ENCODE peak calls at places on chromosome 13, in four cellular contexts. W is mesendoderm, G is IMR-90, B is H9. M is an unnamed sample.

GRCh38 chr13:31111136-31111535 is 50.6 kb downstream of the HSPH1 start:
- DNase-seq in B (no peak), G (peak), W (no peak), M (no peak)

GRCh38 chr13:31115616-31116015 is 46.1 kb downstream of the HSPH1 start:
- DNase-seq in G (no peak), B (peak), W (peak), M (no peak)

GRCh38 chr13:100584901-100585300 is 3.7 kb downstream of the GGACT start:
- DNase-seq in B (no peak), W (no peak), G (no peak), M (no peak)

GRCh38 chr13:51541037-51541436 is 43.2 kb upstream of the WDFY2 start:
- DNase-seq in B (no peak), W (no peak), G (no peak), M (no peak)

GRCh38 chr13:107864543-107865460 is 350.5 kb downstream of the LIG4 start:
- DNase-seq in B (no peak), G (peak), W (peak), M (no peak)

GRCh38 chr13:108060111-108060510 is 155.2 kb downstream of the LIG4 start:
- DNase-seq in W (peak), G (no peak), B (peak), M (no peak)

GRCh38 chr13:59950201-59950730 is 213.5 kb downstream of the DIAPH3 start:
- DNase-seq in W (no peak), B (no peak), G (peak), M (no peak)

GRCh38 chr13:110444226-110444653 is 117.3 kb downstream of the RAB20 start:
- DNase-seq in G (peak), W (no peak), B (no peak), M (no peak)

GRCh38 chr13:75319244-75319643 is 162.7 kb downstream of the TBC1D4 start:
- DNase-seq in B (no peak), W (no peak), G (peak), M (no peak)

GRCh38 chr13:88704600-88705275 is 1033.6 kb downstream of the SLITRK5 start:
- DNase-seq in B (no peak), W (peak), G (no peak), M (no peak)

GRCh38 chr13:98384739-98385138 is 192.2 kb downstream of the STK24 start:
- DNase-seq in G (peak), W (no peak), B (no peak), M (no peak)

GRCh38 chr13:111900390-111901180 is 166.4 kb upstream of the SOX1 start:
- DNase-seq in W (no peak), B (peak), G (no peak), M (no peak)

GRCh38 chr13:98420560-98421175 is 156.2 kb downstream of the STK24 start:
- DNase-seq in B (no peak), G (no peak), W (no peak), M (no peak)

GRCh38 chr13:113982296-113982661 is 8.4 kb upstream of the C13orf46 start:
- DNase-seq in B (no peak), G (no peak), W (no peak), M (no peak)
- H4K5ac ChIP-seq in B (no peak), G (no peak), W (no peak), M (no peak)

GRCh38 chr13:66992683-66993082 is 237.5 kb downstream of the PCDH9 start:
- DNase-seq in B (no peak), W (no peak), G (no peak), M (no peak)
- H4K5ac ChIP-seq in B (no peak), W (no peak), G (no peak), M (no peak)

DNA sequence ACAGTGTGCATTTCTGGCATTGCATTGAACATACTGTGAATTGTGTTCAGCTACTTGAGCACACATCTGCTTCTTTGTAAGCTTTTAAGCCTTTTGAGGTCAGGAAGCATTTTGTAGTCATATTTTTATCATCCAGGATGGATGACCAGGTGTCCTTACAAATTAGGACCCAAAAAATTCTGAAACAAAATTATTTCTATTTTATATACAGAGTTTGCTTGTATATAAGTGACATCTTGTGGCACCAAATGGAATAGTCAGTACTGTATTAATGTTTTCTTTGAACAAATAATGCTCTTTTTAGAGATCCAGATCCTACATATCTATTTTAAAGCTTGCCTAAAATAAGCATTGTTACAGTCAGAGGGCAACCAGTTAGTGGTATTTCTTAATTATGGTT is 9.5 kb upstream of the SUPT20H start:
- DNase-seq in W (no peak), G (peak), B (no peak), M (no peak)
- H4K5ac ChIP-seq in W (no peak), G (no peak), B (no peak), M (no peak)

DNA sequence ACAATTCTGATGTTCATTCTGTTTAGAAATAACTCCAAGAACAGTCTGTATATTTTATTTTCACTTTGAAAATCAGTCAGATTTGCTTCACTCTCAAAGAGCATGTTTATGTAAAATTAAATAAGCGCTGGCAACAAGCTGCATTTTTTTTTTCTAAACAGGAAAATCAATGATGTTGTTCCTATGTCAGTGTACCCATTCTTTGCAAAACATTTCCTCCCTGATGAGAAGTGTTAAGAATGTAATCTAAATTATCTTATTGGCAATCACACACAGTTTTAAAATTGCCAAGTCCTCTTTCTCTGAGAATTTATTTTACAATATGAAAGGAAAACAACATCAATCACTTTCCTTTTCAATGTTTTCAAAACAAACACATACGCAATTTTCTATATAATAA is 333.8 kb downstream of the KCTD12 start:
- DNase-seq in B (no peak), G (no peak), W (no peak), M (no peak)
- H4K5ac ChIP-seq in B (no peak), G (no peak), W (no peak), M (no peak)